ENCODE peak calls at places on chromosome 11, in eight cellular contexts. A is iPS DF 19.7; D is neuronal stem cell; Z is NCI-H2081 treated with DMSO at 0.1 percent for 48 hours; C is activated CD8-positive, alpha-beta memory T cell treated with anti-CD3 and anti-CD28 coated beads for 1 hour; B is activated T-cell treated with anti-CD3 and anti-CD28 coated beads, Interleukin-2, amount 50 U/mL, for 1 hour; O is nephron progenitor cell; E is Calu3. N is an unnamed sample.

GRCh38 chr11:32148824-32149223 is 58.0 kb downstream of the RCN1 start:
- DNase-seq in D (no peak), C (no peak), Z (no peak), A (no peak), B (no peak), E (no peak), O (no peak), N (no peak)

GRCh38 chr11:18730020-18730419 is 4.0 kb upstream of the IGSF22 start:
- DNase-seq in C (no peak), E (no peak), B (no peak), Z (no peak), A (no peak), D (no peak), O (no peak), N (no peak)

GRCh38 chr11:29306527-29306926 is 710.3 kb downstream of the KCNA4 start:
- DNase-seq in C (no peak), B (no peak), E (no peak), Z (no peak), A (no peak), D (no peak), O (no peak), N (no peak)

GRCh38 chr11:2426826-2427521 is 17.3 kb downstream of the TRPM5 start:
- DNase-seq in D (no peak), E (no peak), O (no peak), B (no peak), C (no peak), Z (no peak), A (no peak), N (no peak)

GRCh38 chr11:73566977-73567755 is 30.7 kb downstream of the FAM168A start:
- DNase-seq in Z (no peak), A (no peak), O (no peak), C (no peak), E (no peak), B (no peak), D (no peak), N (no peak)

GRCh38 chr11:66729447-66729846 is 431 bp upstream of the SPTBN2 start:
- DNase-seq in D (no peak), O (no peak), E (no peak), C (no peak), B (no peak), A (no peak), Z (no peak), N (no peak)

GRCh38 chr11:126416542-126417090 is 61.1 kb downstream of the ST3GAL4 start:
- DNase-seq in Z (peak; percentile 6), A (no peak), E (peak; percentile 61), C (peak; percentile 16), D (peak; percentile 59), O (no peak), B (peak; percentile 69), N (no peak)

GRCh38 chr11:3745161-3745560 is 52.2 kb downstream of the NUP98 start:
- DNase-seq in C (no peak), A (no peak), E (peak; percentile 6), D (no peak), Z (no peak), B (no peak), O (no peak), N (no peak)

GRCh38 chr11:67504950-67505561 is at the start of gene PITPNM1:
- DNase-seq in Z (no peak), A (no peak), O (peak; percentile 85), E (peak; percentile 81), D (peak; percentile 66), B (peak; percentile 82), C (no peak), N (peak; percentile 58)

GRCh38 chr11:18700375-18700774 is 1.8 kb downstream of the TMEM86A start:
- DNase-seq in E (peak; percentile 51), O (no peak), C (no peak), A (no peak), Z (no peak), D (no peak), B (no peak), N (no peak)

GRCh38 chr11:128503231-128503991 is 83.9 kb downstream of the ETS1 start:
- DNase-seq in Z (no peak), A (no peak), C (no peak), B (no peak), D (no peak), E (no peak), O (no peak), N (no peak)

GRCh38 chr11:94845622-94846021 is 77.5 kb downstream of the AMOTL1 start:
- DNase-seq in B (no peak), D (no peak), O (no peak), E (no peak), Z (no peak), A (no peak), C (no peak), N (no peak)

GRCh38 chr11:1761110-1761856 is 2.4 kb downstream of the CTSD start:
- DNase-seq in D (no peak), B (no peak), E (no peak), C (no peak), A (no peak), O (no peak), Z (no peak), N (no peak)

GRCh38 chr11:942853-943252 is 17.2 kb downstream of the AP2A2 start:
- DNase-seq in C (no peak), B (no peak), O (no peak), Z (no peak), A (no peak), D (no peak), E (no peak), N (no peak)

GRCh38 chr11:8277691-8278090 is 14.0 kb upstream of the LMO1 start:
- DNase-seq in Z (no peak), C (no peak), A (no peak), E (no peak), B (no peak), O (no peak), D (no peak), N (no peak)

GRCh38 chr11:114075891-114076441 is 16.5 kb downstream of the ZBTB16 start:
- DNase-seq in E (peak; percentile 26), A (no peak), O (peak; percentile 69), B (peak; percentile 48), C (no peak), D (peak; percentile 32), Z (no peak), N (peak; percentile 62)